ENCODE peak calls at places on chromosomes 12 and 14, in four cellular contexts. N, Z, Q and V are unnamed samples.

GRCh38 chr12:117968826-117969659 is at the start of gene KSR2:
- DNase-seq in N (peak), Z (peak), Q (peak), V (peak)

GRCh38 chr12:26871985-26872384 is 39.0 kb upstream of the ITPR2 start:
- DNase-seq in N (no peak), Z (no peak), Q (no peak), V (no peak)

GRCh38 chr14:105051182-105052109 is 13.8 kb downstream of the GPR132 start:
- DNase-seq in N (no peak), Z (no peak), Q (no peak), V (no peak)

GRCh38 chr14:49934638-49935037 is 41.8 kb downstream of the ARF6 start:
- DNase-seq in N (no peak), Z (no peak), Q (no peak), V (no peak)

GRCh38 chr12:131912526-131913274 is 16.4 kb upstream of the PUS1 start:
- DNase-seq in N (peak), Z (no peak), Q (peak), V (no peak)

GRCh38 chr12:46526231-46526630 is 153.7 kb upstream of the SLC38A2 start:
- DNase-seq in N (no peak), Z (no peak), Q (no peak), V (no peak)

GRCh38 chr14:95431199-95432145 is 85.0 kb downstream of the SYNE3 start:
- DNase-seq in N (no peak), Z (no peak), Q (no peak), V (no peak)

GRCh38 chr12:101592448-101592847 is 2.3 kb upstream of the MYBPC1 start:
- DNase-seq in N (no peak), Z (no peak), Q (no peak), V (no peak)

GRCh38 chr12:2804390-2805145 is 7.9 kb upstream of the ITFG2 start:
- DNase-seq in N (peak), Z (no peak), Q (no peak), V (no peak)

GRCh38 chr12:119229837-119230236 is 51.1 kb downstream of the HSPB8 start:
- DNase-seq in N (no peak), Z (no peak), Q (no peak), V (no peak)

GRCh38 chr12:6644903-6645302 is 2.3 kb downstream of the ACRBP start:
- DNase-seq in N (no peak), Z (no peak), Q (no peak), V (no peak)

GRCh38 chr12:56530390-56531055 is 8.9 kb downstream of the RBMS2 start:
- DNase-seq in N (no peak), Z (no peak), Q (no peak), V (no peak)

GRCh38 chr12:12714276-12715001 is 2.7 kb upstream of the CDKN1B start:
- DNase-seq in N (no peak), Z (peak), Q (no peak), V (peak)

GRCh38 chr12:30437044-30437443 is 258.6 kb downstream of the IPO8 start:
- DNase-seq in N (no peak), Z (no peak), Q (no peak), V (no peak)

GRCh38 chr12:96501139-96501741 is 11.9 kb downstream of the CFAP54 start:
- DNase-seq in N (no peak), Z (peak), Q (no peak), V (no peak)

GRCh38 chr12:106598003-106598402 is 15.2 kb downstream of the RFX4 start:
- DNase-seq in N (no peak), Z (no peak), Q (no peak), V (no peak)

GRCh38 chr12:97425380-97425779 is 37.2 kb upstream of the RMST start:
- DNase-seq in N (no peak), Z (no peak), Q (no peak), V (no peak)

GRCh38 chr14:40447032-40447431 is 1014.8 kb upstream of the FBXO33 start:
- DNase-seq in N (no peak), Z (no peak), Q (no peak), V (no peak)

GRCh38 chr14:75010472-75010871 is 7.8 kb downstream of the EIF2B2 start:
- DNase-seq in N (no peak), Z (no peak), Q (no peak), V (no peak)

GRCh38 chr14:103393687-103394626 is 8.7 kb downstream of the MARK3 start:
- DNase-seq in N (no peak), Z (no peak), Q (no peak), V (no peak)

GRCh38 chr14:99590746-99591555 is 13.1 kb downstream of the CCDC85C start:
- DNase-seq in N (no peak), Z (no peak), Q (no peak), V (no peak)